ENCODE peak calls at places on chromosomes 4 and X, in eight cellular contexts. O is SK-N-SH; B is ovary; C is Caco-2; D is Panc1; A is CD8-positive, alpha-beta memory T cell; W is suprapubic skin; M is cardiac muscle cell. R is an unnamed sample. For H3K36me3, the result is how much of the 10 kb centered on the place peaks cover.

GRCh38 chr4:141731481-141731880 is 95.1 kb downstream of the IL15 start:
- DNase-seq in D (no peak), C (no peak), W (no peak), B (no peak), A (no peak), M (no peak), O (no peak), R (no peak)

GRCh38 chr4:113040793-113041192 is 8.7 kb upstream of the ANK2 start:
- DNase-seq in B (no peak), W (no peak), O (no peak), A (no peak), C (no peak), M (no peak), D (no peak), R (no peak)

GRCh38 chr4:73599182-73599581 is 21.1 kb downstream of the RASSF6 start:
- DNase-seq in M (peak), D (no peak), O (no peak), A (no peak), C (peak), B (peak), W (no peak), R (peak)

GRCh38 chr4:40335508-40335860 is 351 bp downstream of the CHRNA9 start:
- DNase-seq in D (no peak), A (no peak), C (no peak), B (no peak), W (no peak), M (peak), O (no peak), R (no peak)

GRCh38 chr4:85603437-85604336 is 128.7 kb downstream of the ARHGAP24 start:
- DNase-seq in O (peak), C (no peak), B (no peak), W (no peak), M (peak), D (no peak), A (no peak), R (no peak)

GRCh38 chrX:112341598-112341997 is 259.0 kb upstream of the TRPC5 start:
- DNase-seq in W (no peak), A (no peak), B (no peak), C (no peak), M (no peak), D (no peak), O (no peak), R (no peak)

GRCh38 chr4:89664521-89664920 is 172.4 kb downstream of the SNCA start:
- DNase-seq in A (no peak), C (no peak), W (no peak), B (no peak), O (no peak), M (no peak), D (no peak), R (no peak)

GRCh38 chr4:54657556-54658313 is at the start of gene KIT:
- DNase-seq in M (peak), C (peak), W (peak), B (peak), A (peak), D (no peak), O (peak), R (peak)

GRCh38 chr4:19256823-19257222 is 994.9 kb upstream of the SLIT2 start:
- DNase-seq in B (no peak), M (no peak), W (no peak), O (no peak), A (no peak), D (no peak), C (no peak), R (no peak)

GRCh38 chrX:72180539-72180938 is 1.0 kb upstream of the PIN4 start:
- DNase-seq in O (peak), D (no peak), W (no peak), C (no peak), A (no peak), M (peak), B (no peak), R (no peak)

GRCh38 chrX:106728337-106728736 is 1.8 kb downstream of the RNF128 start:
- DNase-seq in A (no peak), C (no peak), D (no peak), M (no peak), B (no peak), O (no peak), W (no peak), R (no peak)

GRCh38 chrX:118614150-118614549 is 113.3 kb upstream of the IL13RA1 start:
- DNase-seq in B (no peak), C (no peak), O (no peak), M (no peak), D (no peak), W (no peak), A (no peak), R (no peak)

GRCh38 chrX:118612290-118612689 is 115.1 kb upstream of the IL13RA1 start:
- DNase-seq in M (no peak), A (no peak), W (no peak), B (no peak), C (no peak), D (no peak), O (no peak), R (no peak)

GRCh38 chrX:118615141-118615540 is 112.3 kb upstream of the IL13RA1 start:
- DNase-seq in C (no peak), A (no peak), O (no peak), D (no peak), W (no peak), M (no peak), B (no peak), R (no peak)
- H3K36me3 ChIP-seq in C (under half), A (under half), O (under half), D (under half), W (under half), M (under half), B (under half), R (under half)

DNA sequence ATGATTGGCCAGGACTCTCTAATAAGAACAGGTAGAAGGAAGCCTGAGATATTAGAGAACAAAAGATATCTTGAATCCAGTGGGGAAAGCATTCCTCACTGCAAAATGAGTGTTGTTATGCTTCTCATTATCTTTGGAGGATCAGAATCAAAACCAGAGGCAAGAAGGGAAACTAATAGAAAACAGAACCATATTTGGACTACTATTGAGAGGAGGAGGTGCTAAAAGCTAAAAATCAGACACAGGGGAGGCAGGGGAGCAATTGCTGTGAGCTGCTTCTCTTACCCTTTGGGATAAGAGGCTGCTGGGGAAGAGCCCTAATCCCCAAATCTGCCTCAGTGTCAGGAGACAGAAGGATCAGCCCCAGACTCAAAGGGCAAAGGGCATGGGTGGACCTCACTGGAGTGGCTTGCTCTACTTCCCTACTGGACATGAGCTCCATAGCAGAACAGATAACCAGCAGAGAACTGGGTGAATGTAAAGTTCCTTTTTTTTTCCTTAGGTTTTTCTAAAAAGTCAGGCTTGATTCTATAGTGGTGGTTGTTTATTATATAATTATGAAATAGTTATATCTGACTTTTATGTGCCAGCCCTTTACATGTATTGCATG is 60.1 kb downstream of the SEPTIN11 start:
- DNase-seq in M (no peak), D (no peak), C (no peak), B (no peak), O (peak), A (no peak), W (no peak), R (no peak)
- H3K36me3 ChIP-seq in M (under half), D (under half), C (under half), B (under half), O (half or more), A (under half), W (under half), R (under half)

DNA sequence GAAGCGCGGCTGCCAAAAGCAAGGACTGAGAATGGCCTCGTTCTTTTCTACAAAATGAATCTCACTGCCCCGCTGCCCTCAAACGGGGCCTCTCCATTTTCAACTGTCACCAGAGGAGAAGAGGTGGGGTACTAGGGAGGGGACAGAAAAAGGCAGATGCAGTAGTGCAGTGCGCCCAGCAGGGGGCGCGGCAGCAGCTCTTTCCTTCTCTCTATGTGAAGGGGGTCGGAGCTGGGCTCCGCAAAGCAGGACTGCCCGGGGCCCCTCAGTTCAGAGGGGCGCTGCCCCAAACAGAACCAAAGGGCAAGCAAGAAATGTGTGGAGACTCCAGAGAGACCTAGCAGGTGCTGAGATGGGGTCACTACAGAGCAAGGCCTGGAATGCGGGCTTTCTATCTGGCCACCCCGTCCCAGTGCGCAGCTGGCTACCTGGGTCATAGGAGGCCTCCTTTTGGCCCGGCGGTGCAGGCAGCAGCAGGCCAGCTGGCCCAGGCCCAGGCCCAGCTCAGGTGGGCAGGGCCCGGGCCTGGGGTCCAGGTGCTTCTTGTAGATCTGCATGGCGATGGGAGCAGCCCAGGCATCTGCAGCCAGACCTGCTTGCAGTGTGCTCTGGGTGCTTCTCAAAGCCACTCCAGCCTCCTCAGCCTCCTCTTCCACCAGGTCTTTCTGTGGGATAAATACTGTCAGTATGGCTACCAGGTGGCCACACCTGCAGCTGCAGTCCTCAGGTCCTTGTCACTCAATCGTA is 5.9 kb downstream of the IRAK1 start:
- DNase-seq in D (peak), C (no peak), O (peak), B (peak), W (no peak), A (peak), M (peak), R (no peak)
- H3K36me3 ChIP-seq in D (under half), C (under half), O (under half), B (under half), W (under half), A (under half), M (under half), R (under half)

DNA sequence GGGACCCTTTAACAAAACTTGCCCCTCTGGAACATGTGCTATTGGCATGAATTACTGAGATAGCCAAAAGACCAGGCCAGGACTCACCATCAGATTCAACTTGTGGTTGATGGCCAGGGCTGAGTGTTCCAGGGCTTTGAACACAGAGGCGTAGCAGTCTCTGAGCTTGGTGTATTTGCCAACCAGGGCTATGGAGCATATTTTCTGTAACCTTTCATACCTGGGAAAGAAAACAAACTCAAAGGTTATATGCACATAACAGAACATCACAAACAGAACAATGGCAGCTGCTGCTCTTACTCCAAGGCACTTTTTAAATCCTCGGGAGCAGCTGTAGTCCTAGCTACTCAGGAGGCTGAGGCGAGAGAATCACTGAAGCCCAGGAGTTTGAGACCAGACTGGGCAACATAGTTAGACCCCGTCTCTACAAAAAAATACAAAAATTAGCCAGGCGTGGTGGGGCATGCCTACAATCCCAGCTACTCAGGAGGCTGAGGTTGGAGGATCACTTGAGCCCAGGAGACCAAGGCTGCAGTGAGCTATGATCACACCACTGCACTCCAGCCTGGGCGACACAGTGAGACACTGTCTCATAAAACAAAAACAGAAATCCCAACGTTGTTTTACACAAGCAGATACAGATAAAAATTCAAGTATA is 29.3 kb downstream of the CTPS2 start:
- DNase-seq in C (no peak), O (no peak), D (no peak), B (no peak), M (no peak), W (no peak), A (no peak), R (no peak)
- H3K36me3 ChIP-seq in C (under half), O (under half), D (under half), B (under half), M (under half), W (half or more), A (under half), R (under half)

GRCh38 chr4:2688281-2688680 is 67.9 kb downstream of the TNIP2 start:
- DNase-seq in W (no peak), M (no peak), B (no peak), A (no peak), C (no peak), O (no peak), D (no peak), R (no peak)
- H3K36me3 ChIP-seq in W (half or more), M (under half), B (under half), A (half or more), C (under half), O (half or more), D (under half), R (under half)

GRCh38 chr4:2699534-2699933 is 56.6 kb downstream of the TNIP2 start:
- DNase-seq in D (no peak), O (no peak), M (no peak), B (no peak), W (no peak), A (no peak), C (no peak), R (no peak)

GRCh38 chr4:2697995-2698414 is 58.1 kb downstream of the TNIP2 start:
- DNase-seq in M (no peak), O (no peak), D (no peak), A (no peak), W (no peak), C (no peak), B (no peak), R (no peak)

GRCh38 chr4:2700031-2700430 is 56.1 kb downstream of the TNIP2 start:
- DNase-seq in O (no peak), M (no peak), D (no peak), C (no peak), W (no peak), A (no peak), B (no peak), R (peak)

GRCh38 chr4:2698951-2699505 is 57.1 kb downstream of the TNIP2 start:
- DNase-seq in A (no peak), C (no peak), M (no peak), W (no peak), B (no peak), O (no peak), D (no peak), R (peak)

DNA sequence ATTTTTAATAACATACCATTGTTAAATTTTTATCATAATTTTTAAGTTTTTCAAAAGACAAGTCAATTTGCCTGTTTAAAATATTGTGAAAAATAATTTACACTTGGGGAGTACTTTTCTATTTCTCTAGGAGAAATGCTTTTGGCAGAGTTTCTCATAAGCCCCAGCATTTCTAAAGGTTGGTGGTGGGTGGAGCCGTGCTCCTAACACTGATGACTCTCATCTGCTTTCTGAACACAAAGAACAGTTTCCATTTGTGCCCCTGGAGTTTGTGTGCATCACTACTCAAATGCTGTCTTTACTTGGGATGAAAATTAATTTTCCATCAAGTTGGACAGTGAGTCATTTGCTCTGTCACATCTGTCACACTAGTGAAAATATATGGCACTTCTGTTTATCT is 57.6 kb downstream of the TNIP2 start:
- DNase-seq in O (no peak), D (no peak), W (no peak), M (no peak), B (no peak), A (no peak), C (no peak), R (no peak)
- H3K36me3 ChIP-seq in O (half or more), D (under half), W (half or more), M (half or more), B (under half), A (under half), C (under half), R (under half)